ENCODE peak calls at places on chromosomes 7 and 10, in nine cellular contexts. One of them, this sample, is unnamed.

GRCh38 chr10:82742478-82742877 is 867.5 kb downstream of the NRG3 start:
- DNase-seq in effector memory CD8-positive, alpha-beta T cell: no peak
- DNase-seq in GM04504: peak; percentile 29
- DNase-seq in endodermal cell: no peak
- DNase-seq in endothelial cell of umbilical vein: peak; percentile 83
- DNase-seq in AG04450: no peak
- DNase-seq in fibroblast of the conjunctiva: peak; percentile 22
- DNase-seq in neuronal stem cell: no peak
- DNase-seq in NCI-H774: no peak
- DNase-seq in this sample: no peak

GRCh38 chr7:137820677-137821420 is 25.9 kb downstream of the DGKI start:
- DNase-seq in effector memory CD8-positive, alpha-beta T cell: no peak
- DNase-seq in GM04504: peak; percentile 28
- DNase-seq in endodermal cell: peak; percentile 96
- DNase-seq in endothelial cell of umbilical vein: no peak
- DNase-seq in AG04450: peak; percentile 34
- DNase-seq in fibroblast of the conjunctiva: peak; percentile 66
- DNase-seq in neuronal stem cell: peak; percentile 79
- DNase-seq in NCI-H774: no peak
- DNase-seq in this sample: peak; percentile 65

GRCh38 chr10:110873951-110874350 is 2.2 kb downstream of the PDCD4 start:
- DNase-seq in effector memory CD8-positive, alpha-beta T cell: no peak
- DNase-seq in GM04504: no peak
- DNase-seq in endodermal cell: no peak
- DNase-seq in endothelial cell of umbilical vein: peak; percentile 4
- DNase-seq in AG04450: no peak
- DNase-seq in fibroblast of the conjunctiva: no peak
- DNase-seq in neuronal stem cell: no peak
- DNase-seq in NCI-H774: no peak
- DNase-seq in this sample: no peak

GRCh38 chr10:66983482-66983818 is 57.6 kb downstream of the LRRTM3 start:
- DNase-seq in effector memory CD8-positive, alpha-beta T cell: no peak
- DNase-seq in GM04504: no peak
- DNase-seq in endodermal cell: no peak
- DNase-seq in endothelial cell of umbilical vein: no peak
- DNase-seq in AG04450: no peak
- DNase-seq in fibroblast of the conjunctiva: no peak
- DNase-seq in neuronal stem cell: no peak
- DNase-seq in NCI-H774: no peak
- DNase-seq in this sample: no peak

GRCh38 chr10:60384708-60385398 is 4.8 kb downstream of the ANK3 start:
- DNase-seq in effector memory CD8-positive, alpha-beta T cell: no peak
- DNase-seq in GM04504: peak; percentile 97
- DNase-seq in endodermal cell: no peak
- DNase-seq in endothelial cell of umbilical vein: peak; percentile 77
- DNase-seq in AG04450: peak; percentile 94
- DNase-seq in fibroblast of the conjunctiva: peak; percentile 93
- DNase-seq in neuronal stem cell: no peak
- DNase-seq in NCI-H774: no peak
- DNase-seq in this sample: no peak

GRCh38 chr7:135573541-135573940 is 15.8 kb downstream of the NUP205 start:
- DNase-seq in effector memory CD8-positive, alpha-beta T cell: no peak
- DNase-seq in GM04504: no peak
- DNase-seq in endodermal cell: no peak
- DNase-seq in endothelial cell of umbilical vein: no peak
- DNase-seq in AG04450: no peak
- DNase-seq in fibroblast of the conjunctiva: no peak
- DNase-seq in neuronal stem cell: no peak
- DNase-seq in NCI-H774: no peak
- DNase-seq in this sample: no peak

GRCh38 chr7:116727432-116728009 is 55.5 kb downstream of the MET start:
- DNase-seq in effector memory CD8-positive, alpha-beta T cell: no peak
- DNase-seq in GM04504: no peak
- DNase-seq in endodermal cell: no peak
- DNase-seq in endothelial cell of umbilical vein: no peak
- DNase-seq in AG04450: no peak
- DNase-seq in fibroblast of the conjunctiva: no peak
- DNase-seq in neuronal stem cell: no peak
- DNase-seq in NCI-H774: no peak
- DNase-seq in this sample: no peak

GRCh38 chr10:63542835-63543575 is 21.8 kb downstream of the REEP3 start:
- DNase-seq in effector memory CD8-positive, alpha-beta T cell: no peak
- DNase-seq in GM04504: no peak
- DNase-seq in endodermal cell: no peak
- DNase-seq in endothelial cell of umbilical vein: no peak
- DNase-seq in AG04450: no peak
- DNase-seq in fibroblast of the conjunctiva: no peak
- DNase-seq in neuronal stem cell: no peak
- DNase-seq in NCI-H774: no peak
- DNase-seq in this sample: no peak

GRCh38 chr7:128235469-128235868 is 5.6 kb upstream of the LEP start:
- DNase-seq in effector memory CD8-positive, alpha-beta T cell: no peak
- DNase-seq in GM04504: no peak
- DNase-seq in endodermal cell: peak; percentile 80
- DNase-seq in endothelial cell of umbilical vein: no peak
- DNase-seq in AG04450: no peak
- DNase-seq in fibroblast of the conjunctiva: no peak
- DNase-seq in neuronal stem cell: no peak
- DNase-seq in NCI-H774: no peak
- DNase-seq in this sample: no peak

GRCh38 chr7:23022258-23022745 is 8.4 kb upstream of the HYCC1 start:
- DNase-seq in effector memory CD8-positive, alpha-beta T cell: no peak
- DNase-seq in GM04504: peak; percentile 42
- DNase-seq in endodermal cell: no peak
- DNase-seq in endothelial cell of umbilical vein: no peak
- DNase-seq in AG04450: peak; percentile 74
- DNase-seq in fibroblast of the conjunctiva: peak; percentile 75
- DNase-seq in neuronal stem cell: no peak
- DNase-seq in NCI-H774: no peak
- DNase-seq in this sample: no peak